ENCODE peak calls at places on chromosomes 1 and 21, in seven cellular contexts. One of them, this sample, is unnamed.

GRCh38 chr1:222861057-222861456 is 46.2 kb downstream of the DISP1 start:
- DNase-seq in colonic mucosa: no peak
- DNase-seq in GM12878: no peak
- DNase-seq in suprapubic skin: no peak
- DNase-seq in osteoblast: no peak
- DNase-seq in cardiac muscle cell: no peak
- DNase-seq in left ventricle myocardium inferior: no peak
- DNase-seq in this sample: no peak

GRCh38 chr1:15876357-15876756 is 28.9 kb downstream of the SPEN start:
- DNase-seq in colonic mucosa: no peak
- DNase-seq in GM12878: no peak
- DNase-seq in suprapubic skin: no peak
- DNase-seq in osteoblast: peak; percentile 38
- DNase-seq in cardiac muscle cell: peak; percentile 25
- DNase-seq in left ventricle myocardium inferior: no peak
- DNase-seq in this sample: peak; percentile 30

GRCh38 chr1:205356424-205357151 is at the start of gene KLHDC8A:
- DNase-seq in colonic mucosa: no peak
- DNase-seq in GM12878: no peak
- DNase-seq in suprapubic skin: no peak
- DNase-seq in osteoblast: no peak
- DNase-seq in cardiac muscle cell: no peak
- DNase-seq in left ventricle myocardium inferior: no peak
- DNase-seq in this sample: no peak

GRCh38 chr1:111468717-111469100 is 5.1 kb upstream of the C1orf162 start:
- DNase-seq in colonic mucosa: no peak
- DNase-seq in GM12878: no peak
- DNase-seq in suprapubic skin: no peak
- DNase-seq in osteoblast: no peak
- DNase-seq in cardiac muscle cell: no peak
- DNase-seq in left ventricle myocardium inferior: no peak
- DNase-seq in this sample: no peak

GRCh38 chr1:205171369-205171768 is 40.1 kb downstream of the DSTYK start:
- DNase-seq in colonic mucosa: no peak
- DNase-seq in GM12878: no peak
- DNase-seq in suprapubic skin: no peak
- DNase-seq in osteoblast: no peak
- DNase-seq in cardiac muscle cell: no peak
- DNase-seq in left ventricle myocardium inferior: no peak
- DNase-seq in this sample: no peak

GRCh38 chr1:115458426-115459114 is 120.5 kb upstream of the NGF start:
- DNase-seq in colonic mucosa: no peak
- DNase-seq in GM12878: no peak
- DNase-seq in suprapubic skin: no peak
- DNase-seq in osteoblast: no peak
- DNase-seq in cardiac muscle cell: no peak
- DNase-seq in left ventricle myocardium inferior: no peak
- DNase-seq in this sample: no peak

GRCh38 chr1:205802060-205802459 is 10.9 kb downstream of the SLC41A1 start:
- DNase-seq in colonic mucosa: no peak
- DNase-seq in GM12878: no peak
- DNase-seq in suprapubic skin: no peak
- DNase-seq in osteoblast: no peak
- DNase-seq in cardiac muscle cell: no peak
- DNase-seq in left ventricle myocardium inferior: no peak
- DNase-seq in this sample: no peak

GRCh38 chr1:16204634-16205332 is 7.7 kb downstream of the ARHGEF19 start:
- DNase-seq in colonic mucosa: peak; percentile 53
- DNase-seq in GM12878: no peak
- DNase-seq in suprapubic skin: no peak
- DNase-seq in osteoblast: peak; percentile 72
- DNase-seq in cardiac muscle cell: peak; percentile 71
- DNase-seq in left ventricle myocardium inferior: no peak
- DNase-seq in this sample: peak; percentile 60

GRCh38 chr1:36207339-36207738 is 16.9 kb upstream of the THRAP3 start:
- DNase-seq in colonic mucosa: no peak
- DNase-seq in GM12878: no peak
- DNase-seq in suprapubic skin: peak; percentile 87
- DNase-seq in osteoblast: peak; percentile 94
- DNase-seq in cardiac muscle cell: no peak
- DNase-seq in left ventricle myocardium inferior: peak; percentile 49
- DNase-seq in this sample: no peak

GRCh38 chr1:78687914-78688313 is 38.3 kb downstream of the IFI44 start:
- DNase-seq in colonic mucosa: no peak
- DNase-seq in GM12878: no peak
- DNase-seq in suprapubic skin: no peak
- DNase-seq in osteoblast: no peak
- DNase-seq in cardiac muscle cell: no peak
- DNase-seq in left ventricle myocardium inferior: no peak
- DNase-seq in this sample: no peak

GRCh38 chr1:211501671-211502413 is 9.9 kb upstream of the RD3 start:
- DNase-seq in colonic mucosa: no peak
- DNase-seq in GM12878: no peak
- DNase-seq in suprapubic skin: no peak
- DNase-seq in osteoblast: no peak
- DNase-seq in cardiac muscle cell: no peak
- DNase-seq in left ventricle myocardium inferior: no peak
- DNase-seq in this sample: no peak

GRCh38 chr1:230158422-230159291 is 91.6 kb downstream of the GALNT2 start:
- DNase-seq in colonic mucosa: peak; percentile 31
- DNase-seq in GM12878: no peak
- DNase-seq in suprapubic skin: peak; percentile 21
- DNase-seq in osteoblast: no peak
- DNase-seq in cardiac muscle cell: no peak
- DNase-seq in left ventricle myocardium inferior: no peak
- DNase-seq in this sample: peak; percentile 75

GRCh38 chr21:26920055-26920454 is 46.8 kb downstream of the ADAMTS5 start:
- DNase-seq in colonic mucosa: no peak
- DNase-seq in GM12878: no peak
- DNase-seq in suprapubic skin: no peak
- DNase-seq in osteoblast: no peak
- DNase-seq in cardiac muscle cell: no peak
- DNase-seq in left ventricle myocardium inferior: no peak
- DNase-seq in this sample: no peak
- H3K9me3 ChIP-seq in colonic mucosa: no peaks in the 10 kb centered on the region
- H3K9me3 ChIP-seq in GM12878: no peaks in the 10 kb centered on the region
- H3K9me3 ChIP-seq in suprapubic skin: no peaks in the 10 kb centered on the region
- H3K9me3 ChIP-seq in osteoblast: no peaks in the 10 kb centered on the region
- H3K9me3 ChIP-seq in cardiac muscle cell: no peaks in the 10 kb centered on the region
- H3K9me3 ChIP-seq in left ventricle myocardium inferior: no peaks in the 10 kb centered on the region
- H3K9me3 ChIP-seq in this sample: no peaks in the 10 kb centered on the region

DNA sequence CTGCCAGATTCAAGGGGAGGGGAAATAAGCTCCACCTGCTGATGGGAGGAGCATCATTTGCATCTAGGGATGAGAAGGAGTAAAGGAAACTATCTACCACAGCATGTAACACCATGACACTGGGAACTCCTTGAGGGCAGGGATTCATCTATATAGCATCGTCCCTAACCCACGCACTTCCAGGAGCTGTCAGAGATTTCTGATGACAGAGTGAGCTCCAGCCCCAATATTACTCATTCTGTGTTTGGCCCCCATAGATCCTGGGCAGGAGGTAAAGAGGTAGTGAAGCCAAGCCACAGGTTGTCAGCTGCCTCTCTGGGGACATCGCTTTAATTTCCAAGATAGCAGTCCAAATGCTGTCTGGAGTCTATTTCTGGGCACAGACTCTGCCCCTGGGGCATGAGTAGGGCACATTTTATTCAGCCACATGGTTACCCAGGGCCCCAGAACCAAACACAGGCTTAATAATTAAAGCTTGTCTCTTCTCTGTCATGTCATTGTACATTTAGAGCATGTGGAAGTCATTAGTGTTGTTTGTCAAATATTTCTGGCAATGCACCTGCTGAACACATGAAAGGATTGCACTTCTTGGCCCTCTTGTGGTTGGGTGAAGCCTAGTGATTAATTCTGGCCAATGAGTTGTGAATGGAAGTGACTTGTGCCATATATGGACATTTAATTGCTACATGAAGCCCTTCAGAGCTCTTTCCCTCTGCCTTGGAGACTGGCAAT is 105.9 kb upstream of the POU3F1 start:
- DNase-seq in colonic mucosa: no peak
- DNase-seq in GM12878: peak; percentile 51
- DNase-seq in suprapubic skin: no peak
- DNase-seq in osteoblast: no peak
- DNase-seq in cardiac muscle cell: no peak
- DNase-seq in left ventricle myocardium inferior: no peak
- DNase-seq in this sample: peak; percentile 16
- TF ChIP-seq CTCF in colonic mucosa: no peak
- TF ChIP-seq CTCF in GM12878: no peak
- TF ChIP-seq CTCF in suprapubic skin: no peak
- TF ChIP-seq CTCF in osteoblast: peak; percentile 16
- TF ChIP-seq CTCF in cardiac muscle cell: no peak
- TF ChIP-seq CTCF in left ventricle myocardium inferior: peak; percentile 41
- TF ChIP-seq CTCF in this sample: peak; percentile 10

GRCh38 chr1:27600500-27601175 is 3.3 kb downstream of the AHDC1 start:
- DNase-seq in colonic mucosa: no peak
- DNase-seq in GM12878: no peak
- DNase-seq in suprapubic skin: no peak
- DNase-seq in osteoblast: peak; percentile 92
- DNase-seq in cardiac muscle cell: peak; percentile 79
- DNase-seq in left ventricle myocardium inferior: no peak
- DNase-seq in this sample: peak; percentile 23

GRCh38 chr1:27602510-27603319 is 1.2 kb downstream of the AHDC1 start:
- DNase-seq in colonic mucosa: peak; percentile 61
- DNase-seq in GM12878: no peak
- DNase-seq in suprapubic skin: peak; percentile 88
- DNase-seq in osteoblast: peak; percentile 97
- DNase-seq in cardiac muscle cell: peak; percentile 58
- DNase-seq in left ventricle myocardium inferior: peak; percentile 61
- DNase-seq in this sample: no peak

GRCh38 chr1:27599605-27600499 is 4.1 kb downstream of the AHDC1 start:
- DNase-seq in colonic mucosa: no peak
- DNase-seq in GM12878: no peak
- DNase-seq in suprapubic skin: no peak
- DNase-seq in osteoblast: peak; percentile 83
- DNase-seq in cardiac muscle cell: no peak
- DNase-seq in left ventricle myocardium inferior: no peak
- DNase-seq in this sample: no peak

GRCh38 chr1:27601771-27602509 is 2.0 kb downstream of the AHDC1 start:
- DNase-seq in colonic mucosa: peak; percentile 66
- DNase-seq in GM12878: no peak
- DNase-seq in suprapubic skin: no peak
- DNase-seq in osteoblast: peak; percentile 97
- DNase-seq in cardiac muscle cell: peak; percentile 35
- DNase-seq in left ventricle myocardium inferior: peak; percentile 62
- DNase-seq in this sample: no peak

DNA sequence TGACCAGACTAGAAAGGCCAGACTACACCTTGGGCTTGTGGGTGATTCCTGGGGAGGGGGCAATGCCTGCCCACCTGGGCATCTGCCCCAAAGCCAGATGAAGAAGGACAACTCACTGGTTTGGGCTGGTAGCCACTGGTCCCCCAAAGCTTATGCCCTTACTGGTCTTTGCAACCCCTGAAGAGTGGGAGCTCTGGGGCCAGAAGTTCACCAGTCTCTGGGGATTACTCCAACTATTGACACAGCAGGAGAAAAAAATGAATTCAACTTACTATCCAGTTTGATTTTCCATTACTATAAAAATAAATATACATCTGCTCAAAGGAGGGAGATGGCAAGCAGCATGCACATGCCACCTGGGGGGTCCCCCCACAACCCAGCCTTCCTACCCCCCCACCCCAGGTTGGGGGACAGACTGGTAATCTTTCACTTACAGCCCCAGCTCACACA is 2.6 kb downstream of the AHDC1 start:
- DNase-seq in colonic mucosa: no peak
- DNase-seq in GM12878: no peak
- DNase-seq in suprapubic skin: no peak
- DNase-seq in osteoblast: peak; percentile 87
- DNase-seq in cardiac muscle cell: no peak
- DNase-seq in left ventricle myocardium inferior: no peak
- DNase-seq in this sample: no peak
- H3K4me1 ChIP-seq in colonic mucosa: peaks cover 5% of the 10 kb centered on the region
- H3K4me1 ChIP-seq in GM12878: peaks cover 47% of the 10 kb centered on the region
- H3K4me1 ChIP-seq in suprapubic skin: peaks cover 78% of the 10 kb centered on the region
- H3K4me1 ChIP-seq in osteoblast: peaks cover 51% of the 10 kb centered on the region
- H3K4me1 ChIP-seq in cardiac muscle cell: peaks cover 58% of the 10 kb centered on the region
- H3K4me1 ChIP-seq in left ventricle myocardium inferior: peaks cover 96% of the 10 kb centered on the region
- H3K4me1 ChIP-seq in this sample: peaks cover 10% of the 10 kb centered on the region

DNA sequence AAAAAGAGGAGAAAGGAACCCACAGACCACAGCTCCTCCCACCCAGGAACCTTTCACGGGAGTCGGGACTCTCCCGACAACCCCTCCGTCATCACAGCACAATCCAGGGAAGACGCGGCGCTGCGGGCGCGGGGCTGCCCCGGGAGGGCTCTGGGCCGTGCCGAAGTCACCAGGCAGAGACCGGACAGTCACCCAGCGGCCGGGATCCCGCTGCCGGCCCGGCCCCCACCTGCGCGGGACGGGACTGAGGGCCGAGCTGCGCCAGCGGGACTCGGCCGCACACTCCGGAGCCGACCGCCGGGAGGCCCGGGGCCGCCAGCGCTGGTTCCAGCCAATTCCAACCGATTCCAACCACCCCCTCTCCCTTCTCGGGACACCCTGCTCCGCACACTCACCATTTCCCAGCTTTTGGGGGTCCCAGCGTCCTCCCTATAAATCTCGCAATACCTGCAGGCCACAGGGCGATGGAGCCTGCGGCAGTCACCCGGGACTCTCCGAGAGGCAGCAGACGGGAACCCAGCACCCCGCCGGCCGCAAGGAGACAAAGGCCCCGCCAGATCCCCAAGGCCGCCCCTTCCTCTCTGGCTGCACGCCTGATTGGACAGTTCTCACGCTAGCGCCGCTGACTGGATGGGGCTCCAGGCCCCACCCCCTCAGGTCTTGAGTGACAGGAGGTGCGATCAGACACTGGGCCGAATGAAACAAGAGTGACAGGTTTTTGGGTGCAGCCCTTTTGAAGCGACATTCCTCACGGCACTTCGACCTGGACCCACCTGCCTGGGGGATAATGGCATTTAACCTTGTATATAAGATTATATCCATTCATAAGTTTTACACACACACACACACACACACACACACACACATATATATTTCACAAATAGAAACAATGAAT is at the start of gene ZNF695:
- DNase-seq in colonic mucosa: peak; percentile 93
- DNase-seq in GM12878: peak; percentile 59
- DNase-seq in suprapubic skin: no peak
- DNase-seq in osteoblast: peak; percentile 99
- DNase-seq in cardiac muscle cell: peak; percentile 96
- DNase-seq in left ventricle myocardium inferior: peak; percentile 86
- DNase-seq in this sample: peak; percentile 98
- H3K9me3 ChIP-seq in colonic mucosa: peaks cover 4% of the 10 kb centered on the region
- H3K9me3 ChIP-seq in GM12878: peaks cover 1% of the 10 kb centered on the region
- H3K9me3 ChIP-seq in suprapubic skin: no peaks in the 10 kb centered on the region
- H3K9me3 ChIP-seq in osteoblast: no peaks in the 10 kb centered on the region
- H3K9me3 ChIP-seq in cardiac muscle cell: no peaks in the 10 kb centered on the region
- H3K9me3 ChIP-seq in left ventricle myocardium inferior: peaks cover 42% of the 10 kb centered on the region
- H3K9me3 ChIP-seq in this sample: peaks cover 33% of the 10 kb centered on the region

DNA sequence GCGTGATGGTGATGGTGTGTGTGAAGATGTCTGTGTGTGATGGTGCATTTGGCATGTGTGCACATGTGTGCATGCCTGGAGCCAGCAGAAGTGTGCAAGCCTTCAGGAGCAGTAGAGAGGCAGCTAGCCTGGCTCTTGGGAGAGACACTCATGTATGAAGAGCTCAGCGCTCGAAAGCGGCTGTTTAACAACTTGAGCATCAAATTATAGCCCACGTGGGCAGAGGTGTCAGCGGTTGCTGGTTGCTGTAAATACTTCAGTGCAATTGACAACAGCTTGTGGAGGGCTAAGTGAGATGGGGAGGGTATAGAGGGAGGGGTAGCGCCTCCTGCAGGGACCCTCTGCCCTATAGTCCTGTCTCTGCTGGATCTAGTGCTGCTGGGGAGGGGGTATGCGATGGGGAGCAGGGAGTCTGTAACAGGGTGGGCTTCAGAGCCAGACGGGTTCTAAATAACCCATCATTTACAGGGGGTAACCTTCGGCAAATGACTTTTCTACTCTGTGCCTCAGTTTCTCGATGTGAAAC is 21.5 kb downstream of the FOXD2 start:
- DNase-seq in colonic mucosa: no peak
- DNase-seq in GM12878: no peak
- DNase-seq in suprapubic skin: no peak
- DNase-seq in osteoblast: no peak
- DNase-seq in cardiac muscle cell: no peak
- DNase-seq in left ventricle myocardium inferior: no peak
- DNase-seq in this sample: no peak
- TF ChIP-seq CTCF in colonic mucosa: no peak
- TF ChIP-seq CTCF in GM12878: no peak
- TF ChIP-seq CTCF in suprapubic skin: no peak
- TF ChIP-seq CTCF in osteoblast: no peak
- TF ChIP-seq CTCF in cardiac muscle cell: no peak
- TF ChIP-seq CTCF in left ventricle myocardium inferior: no peak
- TF ChIP-seq CTCF in this sample: no peak